ENCODE peak calls at places on chromosomes 6 and 20, in five cellular contexts. V is epithelial cell of esophagus, H is RWPE1, P is heart right ventricle, M is fibroblast of lung. C is an unnamed sample.

GRCh38 chr6:74596586-74596985 is 609.3 kb downstream of the COL12A1 start:
- DNase-seq in M (no peak), V (no peak), H (no peak), P (no peak), C (no peak)

GRCh38 chr6:37433657-37434271 is 743 bp downstream of the CMTR1 start:
- DNase-seq in P (no peak), V (peak), H (peak), M (peak), C (peak)

GRCh38 chr20:46129955-46130481 is 11.9 kb downstream of the CD40 start:
- DNase-seq in V (no peak), P (no peak), H (no peak), M (no peak), C (no peak)

GRCh38 chr6:122063090-122063489 is 336.4 kb upstream of the HSF2 start:
- DNase-seq in V (no peak), H (no peak), M (no peak), P (no peak), C (no peak)

GRCh38 chr6:106097368-106098231 is 11.5 kb downstream of the PRDM1 start:
- DNase-seq in P (no peak), V (peak), M (peak), H (no peak), C (peak)

GRCh38 chr20:5886788-5887187 is 63.5 kb downstream of the TRMT6 start:
- DNase-seq in V (no peak), P (peak), M (peak), H (no peak), C (no peak)

GRCh38 chr6:125205931-125206330 is 52.4 kb downstream of the TPD52L1 start:
- DNase-seq in M (peak), P (no peak), V (no peak), H (no peak), C (no peak)

GRCh38 chr20:32893878-32894483 is 35.3 kb downstream of the EFCAB8 start:
- DNase-seq in V (peak), P (no peak), M (peak), H (no peak), C (peak)

GRCh38 chr20:48375804-48376203 is 452.0 kb downstream of the PREX1 start:
- DNase-seq in P (no peak), V (no peak), H (no peak), M (no peak), C (no peak)

GRCh38 chr20:6711950-6712634 is 55.4 kb upstream of the BMP2 start:
- DNase-seq in P (no peak), H (no peak), M (no peak), V (peak), C (no peak)

GRCh38 chr6:3455121-3455489 is 1.7 kb downstream of the SLC22A23 start:
- DNase-seq in M (no peak), H (peak), P (no peak), V (peak), C (peak)

GRCh38 chr20:59526242-59527225 is 77.8 kb upstream of the PHACTR3 start:
- DNase-seq in P (no peak), V (no peak), M (no peak), H (no peak), C (no peak)

GRCh38 chr6:138682722-138683521 is 90.6 kb upstream of the CCDC28A start:
- DNase-seq in M (peak), H (peak), P (peak), V (peak), C (no peak)

GRCh38 chr6:27757307-27757706 is 154.9 kb downstream of the OR2B2 start:
- DNase-seq in P (no peak), V (peak), M (peak), H (no peak), C (peak)

GRCh38 chr6:145261758-145262157 is 473.6 kb downstream of the EPM2A start:
- DNase-seq in V (no peak), P (no peak), M (peak), H (no peak), C (no peak)

GRCh38 chr6:133865680-133866079 is 23.2 kb upstream of the TCF21 start:
- DNase-seq in H (no peak), V (no peak), M (no peak), P (no peak), C (no peak)

GRCh38 chr20:58547527-58548475 is 32.6 kb upstream of the APCDD1L start:
- DNase-seq in H (peak), V (peak), P (no peak), M (no peak), C (no peak)

GRCh38 chr6:105835373-105835772 is 250.8 kb upstream of the PRDM1 start:
- DNase-seq in V (peak), H (peak), P (no peak), M (peak), C (peak)

GRCh38 chr6:71822626-71823025 is 63.7 kb upstream of the RIMS1 start:
- DNase-seq in V (no peak), H (no peak), P (no peak), M (no peak), C (no peak)

GRCh38 chr6:29507319-29507718 is 19.6 kb upstream of the MAS1L start:
- DNase-seq in V (no peak), H (no peak), M (no peak), P (no peak), C (no peak)

GRCh38 chr20:47676912-47677311 is 108.4 kb downstream of the SULF2 start:
- DNase-seq in M (no peak), P (no peak), V (no peak), H (no peak), C (no peak)

GRCh38 chr6:37819802-37820712 is 530 bp downstream of the ZFAND3 start:
- DNase-seq in P (peak), M (peak), V (peak), H (peak), C (peak)

GRCh38 chr6:12331474-12331873 is 41.3 kb downstream of the EDN1 start:
- DNase-seq in P (no peak), H (no peak), M (no peak), V (no peak), C (no peak)

DNA sequence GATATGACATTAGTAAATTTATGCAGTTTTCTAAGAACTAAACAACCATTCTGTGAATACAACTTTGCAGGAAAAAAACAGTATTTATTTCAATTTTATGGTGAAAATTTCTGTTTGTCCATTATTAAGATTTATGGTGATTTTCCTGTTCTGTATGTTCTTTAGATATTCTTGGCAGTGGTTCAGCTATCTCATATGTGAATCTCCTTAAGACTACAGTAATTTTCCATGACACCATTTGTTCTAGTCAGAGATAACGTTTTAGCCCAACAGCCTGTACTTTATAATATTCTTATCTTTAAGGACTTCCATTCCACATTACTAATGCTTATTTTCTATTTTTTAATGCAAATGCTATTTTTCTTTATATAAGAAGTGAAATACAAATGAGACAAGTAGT is 504.0 kb downstream of the RFPL4B start:
- DNase-seq in H (no peak), V (no peak), M (no peak), P (no peak), C (no peak)
- TF ChIP-seq CTCF in H (no peak), V (no peak), M (no peak), P (no peak), C (no peak)

GRCh38 chr6:47581591-47581990 is 104.0 kb downstream of the CD2AP start:
- DNase-seq in M (no peak), H (no peak), V (no peak), P (no peak), C (no peak)
- TF ChIP-seq CTCF in M (no peak), H (no peak), V (no peak), P (no peak), C (no peak)

GRCh38 chr6:144215932-144216667 is 65.8 kb downstream of the STX11 start:
- DNase-seq in M (peak), P (peak), H (peak), V (peak), C (peak)

GRCh38 chr6:144217264-144217663 is 66.9 kb downstream of the STX11 start:
- DNase-seq in P (no peak), V (no peak), M (peak), H (no peak), C (no peak)

GRCh38 chr6:144215402-144215931 is 65.2 kb downstream of the STX11 start:
- DNase-seq in M (peak), V (peak), H (no peak), P (peak), C (peak)

GRCh38 chr6:144217797-144218196 is 67.3 kb upstream of the UTRN start:
- DNase-seq in M (no peak), H (no peak), P (no peak), V (no peak), C (no peak)

DNA sequence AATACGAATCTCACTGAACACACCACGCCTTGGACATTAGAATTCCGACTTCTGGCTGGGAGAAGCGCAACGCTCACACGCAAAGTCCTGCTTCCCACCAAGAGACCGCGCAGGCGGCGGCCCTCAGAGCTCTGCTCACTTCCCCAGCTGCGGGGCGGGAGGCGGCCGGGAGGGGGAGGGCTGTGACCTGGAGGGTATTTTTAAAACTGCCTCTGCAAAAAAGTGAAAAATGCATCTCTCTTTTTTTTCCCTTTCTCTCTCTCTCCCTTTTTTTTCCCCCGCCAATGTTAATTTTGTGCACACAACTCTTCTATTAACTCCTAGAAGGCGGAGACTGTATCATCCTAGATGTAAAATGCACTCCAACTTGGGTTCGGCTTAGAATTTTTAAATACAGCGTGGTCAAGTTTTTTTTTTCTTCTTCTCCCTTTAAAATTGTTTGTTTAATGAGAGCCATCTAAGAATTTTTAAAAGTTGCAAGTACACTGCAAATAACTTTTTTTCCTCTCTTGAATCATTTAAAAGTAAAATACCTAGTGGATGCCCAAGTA is 66.4 kb downstream of the STX11 start:
- DNase-seq in H (no peak), M (no peak), P (no peak), V (no peak), C (no peak)
- TF ChIP-seq CTCF in H (no peak), M (peak), P (no peak), V (peak), C (no peak)

DNA sequence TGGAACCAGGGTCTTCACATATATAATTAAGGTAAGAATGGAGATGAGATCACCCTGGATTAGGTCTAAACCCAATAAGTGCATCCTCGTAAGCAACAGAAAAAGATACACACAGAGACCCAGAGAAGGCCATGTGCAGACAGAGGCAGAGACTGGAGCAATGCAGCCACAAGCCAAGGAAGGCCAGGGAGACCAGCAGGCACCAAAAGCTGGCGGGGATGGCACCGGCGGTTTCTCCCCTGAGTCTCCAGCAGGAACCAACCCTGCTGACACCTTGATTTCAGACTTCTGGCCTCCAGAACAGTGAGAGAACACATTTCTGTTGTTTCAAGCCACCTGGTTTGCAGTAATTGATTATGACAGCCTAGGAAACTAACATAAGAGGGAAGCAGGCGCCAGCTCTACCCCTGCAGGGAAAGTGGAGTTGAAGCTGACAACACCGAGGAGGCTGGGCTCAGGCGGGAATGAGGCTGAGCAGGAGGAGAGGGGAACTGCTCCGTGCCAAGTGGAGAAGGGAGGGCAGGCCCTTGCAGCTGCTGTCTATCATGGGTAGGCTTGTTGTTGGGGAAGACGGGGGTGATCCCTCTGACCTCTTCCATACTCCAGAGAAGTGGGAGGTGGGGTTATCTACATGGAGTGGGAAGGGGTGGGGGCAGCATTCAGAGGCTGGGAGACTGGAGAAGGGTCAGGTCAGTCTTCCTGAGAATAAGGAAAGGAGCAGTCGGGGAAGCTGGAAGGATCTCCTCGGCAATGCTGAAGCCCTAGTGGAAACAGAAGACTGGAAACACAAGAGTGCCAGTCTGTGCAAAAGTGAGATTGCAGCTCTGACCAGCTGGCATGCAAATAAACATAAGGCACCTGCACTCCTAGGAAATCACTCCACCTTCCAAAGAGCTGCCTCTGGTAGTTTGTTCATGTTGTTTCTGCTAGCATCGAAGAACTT is 72.7 kb downstream of the NFATC2 start:
- DNase-seq in H (no peak), P (no peak), V (no peak), M (no peak), C (no peak)
- TF ChIP-seq CTCF in H (no peak), P (no peak), V (no peak), M (no peak), C (no peak)

DNA sequence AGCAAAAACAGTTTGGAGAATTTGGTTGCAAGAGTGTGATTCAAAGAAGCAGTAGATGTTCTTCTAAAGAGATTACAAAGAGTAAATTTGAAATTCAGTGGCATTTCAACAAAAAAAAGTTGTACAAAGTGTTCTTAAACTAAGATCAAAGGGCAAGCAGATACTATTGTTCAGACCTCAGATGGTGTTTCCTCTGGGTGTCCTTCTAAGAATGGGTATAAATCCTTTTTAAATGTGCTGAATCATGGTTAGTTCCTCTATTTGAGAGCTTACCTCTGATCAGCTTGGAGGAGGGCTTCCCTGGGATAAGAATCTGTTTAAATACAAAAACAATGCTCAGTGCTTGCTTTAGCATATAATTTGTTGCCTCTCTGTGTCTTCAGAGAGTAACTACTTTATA is 6.3 kb downstream of the BMP6 start:
- DNase-seq in M (no peak), V (no peak), H (no peak), P (no peak), C (no peak)
- TF ChIP-seq CTCF in M (no peak), V (no peak), H (no peak), P (no peak), C (no peak)